ENCODE peak calls at places on chromosomes 2 and 18, in six cellular contexts. E is CD8-positive, alpha-beta T cell; F is BJ; N is activated B cell treated with CpG ODN at 0.5 μM for 24 hours; I is osteocyte; P is PC-3. T is an unnamed sample.

GRCh38 chr18:23810396-23810795 is 121.1 kb downstream of the LAMA3 start:
- DNase-seq in E (peak), F (no peak), N (no peak), I (no peak), P (no peak), T (peak)

GRCh38 chr2:177589191-177589590 is 196.6 kb downstream of the AGPS start:
- DNase-seq in E (no peak), F (no peak), N (no peak), I (no peak), P (no peak), T (no peak)

GRCh38 chr2:20196053-20196880 is 28.7 kb downstream of the SDC1 start:
- DNase-seq in E (no peak), F (no peak), N (no peak), I (no peak), P (no peak), T (no peak)

GRCh38 chr2:164706522-164706921 is 85.2 kb upstream of the GRB14 start:
- DNase-seq in E (no peak), F (peak), N (no peak), I (no peak), P (peak), T (no peak)

GRCh38 chr2:232506713-232507112 is 13.5 kb upstream of the PRSS56 start:
- DNase-seq in E (no peak), F (no peak), N (no peak), I (no peak), P (no peak), T (no peak)

GRCh38 chr18:50194623-50195532 is at the start of gene MYO5B:
- DNase-seq in E (peak), F (no peak), N (peak), I (no peak), P (peak), T (peak)

GRCh38 chr18:35041752-35042379 is 653 bp downstream of the MAPRE2 start:
- DNase-seq in E (no peak), F (no peak), N (no peak), I (no peak), P (no peak), T (peak)

GRCh38 chr2:101111262-101111838 is 39.8 kb downstream of the TBC1D8 start:
- DNase-seq in E (no peak), F (no peak), N (no peak), I (no peak), P (peak), T (no peak)

GRCh38 chr18:38933910-38934510 is 1368.4 kb upstream of the CELF4 start:
- DNase-seq in E (no peak), F (no peak), N (no peak), I (no peak), P (no peak), T (no peak)

GRCh38 chr18:22052405-22053105 is 116.8 kb upstream of the GATA6 start:
- DNase-seq in E (no peak), F (no peak), N (no peak), I (no peak), P (no peak), T (no peak)

GRCh38 chr2:111175615-111176014 is 54.9 kb downstream of the BCL2L11 start:
- DNase-seq in E (no peak), F (no peak), N (no peak), I (no peak), P (no peak), T (no peak)

GRCh38 chr2:119453972-119454593 is 22.4 kb downstream of the TMEM37 start:
- DNase-seq in E (no peak), F (no peak), N (no peak), I (no peak), P (no peak), T (no peak)

GRCh38 chr2:60710707-60711106 is 45.4 kb upstream of the PAPOLG start:
- DNase-seq in E (no peak), F (no peak), N (no peak), I (peak), P (no peak), T (no peak)

GRCh38 chr2:185372188-185372587 is 366.4 kb upstream of the FSIP2 start:
- DNase-seq in E (no peak), F (no peak), N (no peak), I (no peak), P (peak), T (no peak)

GRCh38 chr18:76260941-76261472 is 234.0 kb downstream of the ZNF516 start:
- DNase-seq in E (no peak), F (no peak), N (no peak), I (no peak), P (no peak), T (no peak)

GRCh38 chr2:118363604-118364003 is 275.3 kb downstream of the INSIG2 start:
- DNase-seq in E (no peak), F (no peak), N (no peak), I (no peak), P (peak), T (no peak)

GRCh38 chr2:232666051-232666805 is 30.9 kb upstream of the GIGYF2 start:
- DNase-seq in E (no peak), F (no peak), N (no peak), I (no peak), P (no peak), T (no peak)

GRCh38 chr2:125169022-125169763 is 1144.1 kb downstream of the CNTNAP5 start:
- DNase-seq in E (no peak), F (no peak), N (no peak), I (no peak), P (no peak), T (no peak)

GRCh38 chr2:239644016-239644415 is 243.2 kb upstream of the HDAC4 start:
- DNase-seq in E (no peak), F (no peak), N (no peak), I (no peak), P (peak), T (no peak)

GRCh38 chr2:10034333-10035052 is 8.9 kb upstream of the KLF11 start:
- DNase-seq in E (no peak), F (no peak), N (no peak), I (no peak), P (no peak), T (no peak)

GRCh38 chr2:61764035-61764800 is 89.6 kb downstream of the FAM161A start:
- DNase-seq in E (peak), F (peak), N (peak), I (peak), P (peak), T (peak)

GRCh38 chr2:109031481-109032228 is 42.6 kb upstream of the EDAR start:
- DNase-seq in E (peak), F (no peak), N (peak), I (no peak), P (peak), T (peak)

DNA sequence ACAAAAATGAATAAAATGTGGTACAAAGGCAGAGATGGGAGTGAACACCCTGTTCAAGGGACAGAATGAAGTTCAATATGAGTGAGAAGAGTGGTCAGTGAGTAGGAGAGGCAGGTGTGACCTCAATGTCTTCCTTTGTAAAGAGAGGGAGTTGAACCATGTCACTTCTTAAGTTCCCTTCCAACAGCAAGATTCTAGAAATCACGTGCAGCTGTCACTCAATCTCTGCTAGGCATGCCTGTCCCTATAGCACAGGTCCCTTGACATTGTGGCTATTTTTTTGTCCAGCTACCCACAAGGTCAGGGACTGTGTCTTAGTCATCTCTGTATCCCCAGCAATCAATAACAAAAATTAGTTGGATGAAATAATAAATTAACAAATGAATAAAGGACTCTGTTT is 66.9 kb downstream of the VSNL1 start:
- DNase-seq in E (no peak), F (no peak), N (no peak), I (no peak), P (no peak), T (no peak)
- TF ChIP-seq CTCF in E (no peak), F (no peak), N (no peak), I (no peak), P (no peak), T (no peak)

GRCh38 chr2:71070294-71071025 is 2.0 kb downstream of the NAGK start:
- DNase-seq in E (no peak), F (no peak), N (no peak), I (no peak), P (peak), T (peak)
- TF ChIP-seq CTCF in E (no peak), F (peak), N (no peak), I (peak), P (peak), T (peak)

DNA sequence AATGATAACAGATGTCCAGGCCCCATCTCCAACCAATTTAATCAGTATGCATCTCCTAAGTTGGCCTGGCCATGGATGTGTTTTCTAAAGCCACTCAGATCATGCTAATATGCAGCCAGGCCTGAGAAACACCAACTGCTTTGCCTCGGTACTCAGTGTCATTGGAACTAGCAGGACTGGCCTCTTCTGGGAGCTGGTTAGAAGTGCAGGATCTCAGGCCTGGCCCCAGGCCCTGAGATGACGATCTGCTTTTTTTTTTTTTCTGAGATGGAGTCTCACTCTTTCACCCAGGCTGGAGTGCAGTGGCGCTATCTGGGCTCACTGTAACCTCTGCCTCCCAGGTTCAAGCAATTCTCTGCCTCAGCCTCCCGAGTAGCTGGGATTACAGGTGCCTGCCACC is 69.1 kb downstream of the IRS1 start:
- DNase-seq in E (no peak), F (no peak), N (no peak), I (no peak), P (peak), T (no peak)
- TF ChIP-seq CTCF in E (no peak), F (no peak), N (no peak), I (no peak), P (no peak), T (no peak)

GRCh38 chr2:54052825-54053718 is 62.3 kb upstream of the ACYP2 start:
- DNase-seq in E (no peak), F (no peak), N (no peak), I (no peak), P (peak), T (no peak)
- TF ChIP-seq CTCF in E (no peak), F (peak), N (no peak), I (no peak), P (peak), T (peak)